ENCODE peak calls at places on chromosomes 4 and X, in ten cellular contexts. F is MM.1S; Q is stomach; V is cardiac muscle cell; X is H9; I is IMR-90; O is tibial artery; M is CD8-positive, alpha-beta T cell; W is transverse colon; K is mammary epithelial cell. P is an unnamed sample.

GRCh38 chr4:140296335-140296753 is 77.1 kb upstream of the SCOC start:
- DNase-seq in F (no peak), Q (peak; percentile 29), V (no peak), X (no peak), I (peak; percentile 89), O (peak; percentile 87), M (no peak), W (peak; percentile 40), K (peak; percentile 42), P (peak; percentile 42)

GRCh38 chr4:126221717-126222116 is 907.0 kb downstream of the FAT4 start:
- DNase-seq in F (no peak), Q (no peak), V (no peak), X (no peak), I (no peak), O (no peak), M (no peak), W (no peak), K (no peak), P (no peak)

GRCh38 chrX:22323541-22323940 is 50.8 kb downstream of the CBLL2 start:
- DNase-seq in F (no peak), Q (no peak), V (no peak), X (no peak), I (peak; percentile 77), O (no peak), M (no peak), W (no peak), K (peak; percentile 57), P (peak; percentile 37)

GRCh38 chr4:40471923-40472322 is 136.8 kb downstream of the CHRNA9 start:
- DNase-seq in F (no peak), Q (no peak), V (no peak), X (no peak), I (peak; percentile 37), O (no peak), M (no peak), W (no peak), K (peak; percentile 23), P (peak; percentile 24)

GRCh38 chr4:141196227-141196928 is 24.3 kb upstream of the ZNF330 start:
- DNase-seq in F (no peak), Q (no peak), V (no peak), X (no peak), I (no peak), O (no peak), M (no peak), W (no peak), K (no peak), P (no peak)

GRCh38 chrX:106894978-106895452 is 8.1 kb downstream of the RIPPLY1 start:
- DNase-seq in F (no peak), Q (no peak), V (no peak), X (no peak), I (peak; percentile 76), O (no peak), M (no peak), W (no peak), K (peak; percentile 73), P (peak; percentile 42)

GRCh38 chrX:133657455-133657854 is 242.2 kb upstream of the GPC4 start:
- DNase-seq in F (no peak), Q (no peak), V (no peak), X (no peak), I (no peak), O (no peak), M (no peak), W (no peak), K (no peak), P (no peak)

GRCh38 chr4:15104825-15105224 is 102.5 kb downstream of the CPEB2 start:
- DNase-seq in F (no peak), Q (no peak), V (no peak), X (no peak), I (peak; percentile 67), O (no peak), M (no peak), W (no peak), K (no peak), P (no peak)

GRCh38 chr4:94668724-94669123 is 89.0 kb upstream of the BMPR1B start:
- DNase-seq in F (no peak), Q (no peak), V (no peak), X (no peak), I (no peak), O (no peak), M (no peak), W (no peak), K (no peak), P (no peak)

GRCh38 chr4:60443796-60444195 is 756.3 kb upstream of the ADGRL3 start:
- DNase-seq in F (no peak), Q (no peak), V (no peak), X (no peak), I (no peak), O (no peak), M (no peak), W (no peak), K (no peak), P (no peak)

GRCh38 chr4:117529401-117529800 is 444.0 kb upstream of the TRAM1L1 start:
- DNase-seq in F (peak; percentile 48), Q (no peak), V (peak; percentile 7), X (no peak), I (no peak), O (no peak), M (no peak), W (no peak), K (no peak), P (no peak)

GRCh38 chrX:113287761-113288160 is 447.1 kb upstream of the AMOT start:
- DNase-seq in F (no peak), Q (no peak), V (no peak), X (no peak), I (no peak), O (no peak), M (no peak), W (no peak), K (no peak), P (no peak)

GRCh38 chrX:51803833-51804232 is 60.6 kb downstream of the GSPT2 start:
- DNase-seq in F (no peak), Q (no peak), V (no peak), X (no peak), I (no peak), O (no peak), M (no peak), W (no peak), K (no peak), P (no peak)

GRCh38 chrX:51802917-51803688 is 59.9 kb downstream of the GSPT2 start:
- DNase-seq in F (peak; percentile 70), Q (peak; percentile 57), V (peak; percentile 66), X (peak; percentile 81), I (peak; percentile 67), O (no peak), M (peak; percentile 27), W (peak; percentile 69), K (peak; percentile 56), P (peak; percentile 14)

GRCh38 chrX:51804741-51805140 is 61.5 kb downstream of the GSPT2 start:
- DNase-seq in F (no peak), Q (no peak), V (no peak), X (no peak), I (no peak), O (no peak), M (no peak), W (no peak), K (no peak), P (no peak)
- TF ChIP-seq CTCF in F (no peak), Q (no peak), V (no peak), X (peak; percentile 54), I (no peak), O (no peak), M (no peak), W (no peak), K (no peak), P (no peak)

DNA sequence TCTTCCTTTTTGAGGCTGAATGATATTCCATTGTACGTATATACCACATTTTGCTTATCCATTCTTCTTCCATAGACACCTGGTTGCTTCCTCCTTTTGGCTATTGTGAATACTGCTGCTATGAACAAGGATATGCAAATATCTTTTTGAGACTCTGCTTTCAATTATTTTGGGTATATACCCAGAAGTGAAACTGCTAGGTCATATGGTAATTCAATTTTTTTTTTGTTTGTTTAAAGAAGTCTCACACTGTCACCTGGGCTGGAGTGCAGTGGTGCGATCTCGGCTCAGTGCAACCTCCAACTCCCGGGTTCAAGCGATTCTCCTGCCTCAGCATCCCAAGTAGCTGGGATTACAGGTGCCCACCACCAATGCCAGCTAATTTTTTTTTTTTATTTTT is 75.3 kb downstream of the METTL14 start:
- DNase-seq in F (peak; percentile 86), Q (no peak), V (no peak), X (no peak), I (no peak), O (no peak), M (no peak), W (no peak), K (no peak), P (no peak)
- H3K27ac ChIP-seq in F (peak overlapping the region; percentile 92), Q (no peak overlapping the region), V (no peak overlapping the region), X (no peak overlapping the region), I (no peak overlapping the region), O (peak overlapping the region; percentile 81), M (no peak overlapping the region), W (peak overlapping the region; percentile 81), K (no peak overlapping the region), P (no peak overlapping the region)

DNA sequence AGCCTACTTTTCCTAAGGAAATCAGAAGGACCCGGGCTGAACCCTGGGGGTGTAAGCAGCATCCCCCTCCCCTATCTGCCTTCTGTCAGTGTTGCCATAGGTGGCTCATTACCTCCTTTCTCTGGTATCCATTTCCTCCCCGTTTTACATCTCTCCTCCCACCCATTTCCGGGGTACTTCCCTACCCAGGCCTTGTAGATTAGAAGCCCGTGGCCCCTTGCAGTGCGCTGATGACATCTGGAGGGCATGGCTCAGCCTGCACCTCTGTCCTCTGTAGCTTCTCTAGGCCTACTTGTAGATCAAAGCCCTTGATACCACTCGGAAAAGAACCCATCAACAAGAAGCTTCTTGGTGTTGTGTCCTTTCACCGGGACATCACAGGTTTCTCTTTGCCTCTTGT is 71.8 kb downstream of the NBDY start:
- DNase-seq in F (peak; percentile 61), Q (no peak), V (no peak), X (peak; percentile 53), I (no peak), O (no peak), M (peak; percentile 4), W (peak; percentile 6), K (no peak), P (no peak)
- TF ChIP-seq CTCF in F (peak; percentile 16), Q (no peak), V (no peak), X (peak; percentile 21), I (no peak), O (no peak), M (no peak), W (no peak), K (no peak), P (no peak)

GRCh38 chr4:71769434-71769833 is 14.4 kb downstream of the GC start:
- DNase-seq in F (no peak), Q (no peak), V (no peak), X (no peak), I (no peak), O (no peak), M (no peak), W (no peak), K (no peak), P (no peak)

GRCh38 chr4:71765349-71765748 is 18.5 kb downstream of the GC start:
- DNase-seq in F (no peak), Q (no peak), V (peak; percentile 20), X (peak; percentile 39), I (peak; percentile 5), O (no peak), M (no peak), W (no peak), K (peak; percentile 3), P (no peak)

GRCh38 chr4:71765837-71766236 is 18.0 kb downstream of the GC start:
- DNase-seq in F (no peak), Q (no peak), V (no peak), X (no peak), I (no peak), O (no peak), M (no peak), W (no peak), K (no peak), P (no peak)

GRCh38 chr4:71771613-71772012 is 12.3 kb downstream of the GC start:
- DNase-seq in F (no peak), Q (no peak), V (no peak), X (no peak), I (no peak), O (no peak), M (no peak), W (no peak), K (no peak), P (no peak)

GRCh38 chr4:71768123-71768522 is 15.8 kb downstream of the GC start:
- DNase-seq in F (no peak), Q (no peak), V (no peak), X (no peak), I (no peak), O (no peak), M (no peak), W (no peak), K (no peak), P (no peak)
- H3K27ac ChIP-seq in F (no peak overlapping the region), Q (no peak overlapping the region), V (no peak overlapping the region), X (no peak overlapping the region), I (no peak overlapping the region), O (no peak overlapping the region), M (no peak overlapping the region), W (no peak overlapping the region), K (no peak overlapping the region), P (no peak overlapping the region)